ENCODE peak calls at places on chromosomes 13 and 19, in eight cellular contexts. One of them, this sample, is unnamed.

GRCh38 chr13:98254541-98254940 is 77.5 kb upstream of the RNF113B start:
- DNase-seq in colonic mucosa: no peak
- DNase-seq in lung: no peak
- DNase-seq in mesendoderm: no peak
- DNase-seq in GM12878: no peak
- DNase-seq in neural progenitor cell: no peak
- DNase-seq in lower lobe of right lung: no peak
- DNase-seq in left ventricle myocardium inferior: no peak
- DNase-seq in this sample: no peak

GRCh38 chr13:102033719-102034446 is 368.0 kb downstream of the FGF14 start:
- DNase-seq in neural progenitor cell: peak; percentile 56
- DNase-seq in lung: no peak
- DNase-seq in colonic mucosa: no peak
- DNase-seq in lower lobe of right lung: no peak
- DNase-seq in GM12878: no peak
- DNase-seq in mesendoderm: no peak
- DNase-seq in left ventricle myocardium inferior: no peak
- DNase-seq in this sample: no peak

GRCh38 chr13:97648881-97649224 is 214.9 kb downstream of the RAP2A start:
- DNase-seq in GM12878: no peak
- DNase-seq in lower lobe of right lung: no peak
- DNase-seq in left ventricle myocardium inferior: no peak
- DNase-seq in mesendoderm: peak; percentile 64
- DNase-seq in neural progenitor cell: no peak
- DNase-seq in colonic mucosa: no peak
- DNase-seq in lung: no peak
- DNase-seq in this sample: no peak

GRCh38 chr13:25732146-25732865 is 319.5 kb downstream of the SHISA2 start:
- DNase-seq in lower lobe of right lung: no peak
- DNase-seq in mesendoderm: no peak
- DNase-seq in neural progenitor cell: no peak
- DNase-seq in colonic mucosa: no peak
- DNase-seq in lung: no peak
- DNase-seq in left ventricle myocardium inferior: no peak
- DNase-seq in GM12878: no peak
- DNase-seq in this sample: peak; percentile 73

GRCh38 chr13:106310450-106310849 is 225.0 kb downstream of the EFNB2 start:
- DNase-seq in colonic mucosa: no peak
- DNase-seq in lung: no peak
- DNase-seq in left ventricle myocardium inferior: no peak
- DNase-seq in GM12878: no peak
- DNase-seq in neural progenitor cell: no peak
- DNase-seq in mesendoderm: no peak
- DNase-seq in lower lobe of right lung: no peak
- DNase-seq in this sample: no peak

GRCh38 chr19:42563352-42564210 is 31.1 kb downstream of the CEACAM8 start:
- DNase-seq in colonic mucosa: peak; percentile 40
- DNase-seq in neural progenitor cell: peak; percentile 71
- DNase-seq in GM12878: no peak
- DNase-seq in mesendoderm: peak; percentile 76
- DNase-seq in lung: no peak
- DNase-seq in lower lobe of right lung: no peak
- DNase-seq in left ventricle myocardium inferior: no peak
- DNase-seq in this sample: peak; percentile 73

GRCh38 chr19:38557205-38557799 is 60.5 kb downstream of the MAP4K1 start:
- DNase-seq in mesendoderm: peak; percentile 25
- DNase-seq in left ventricle myocardium inferior: no peak
- DNase-seq in GM12878: peak; percentile 85
- DNase-seq in colonic mucosa: peak; percentile 44
- DNase-seq in lung: no peak
- DNase-seq in lower lobe of right lung: peak; percentile 64
- DNase-seq in neural progenitor cell: no peak
- DNase-seq in this sample: no peak

GRCh38 chr19:51884713-51885112 is 3.0 kb downstream of the ZNF577 start:
- DNase-seq in mesendoderm: no peak
- DNase-seq in neural progenitor cell: no peak
- DNase-seq in GM12878: no peak
- DNase-seq in left ventricle myocardium inferior: no peak
- DNase-seq in lung: no peak
- DNase-seq in lower lobe of right lung: no peak
- DNase-seq in colonic mucosa: no peak
- DNase-seq in this sample: no peak

GRCh38 chr19:54481326-54481930 is 8.3 kb upstream of the CDC42EP5 start:
- DNase-seq in lung: no peak
- DNase-seq in left ventricle myocardium inferior: no peak
- DNase-seq in lower lobe of right lung: no peak
- DNase-seq in mesendoderm: peak; percentile 77
- DNase-seq in GM12878: no peak
- DNase-seq in colonic mucosa: peak; percentile 37
- DNase-seq in neural progenitor cell: peak; percentile 93
- DNase-seq in this sample: peak; percentile 65

GRCh38 chr19:42198676-42199439 is 18.6 kb downstream of the DEDD2 start:
- DNase-seq in left ventricle myocardium inferior: no peak
- DNase-seq in lower lobe of right lung: no peak
- DNase-seq in lung: no peak
- DNase-seq in neural progenitor cell: no peak
- DNase-seq in GM12878: peak; percentile 53
- DNase-seq in colonic mucosa: peak; percentile 47
- DNase-seq in mesendoderm: peak; percentile 86
- DNase-seq in this sample: no peak

GRCh38 chr13:48585456-48585840 is 52.6 kb upstream of the RCBTB2 start:
- DNase-seq in mesendoderm: no peak
- DNase-seq in lower lobe of right lung: no peak
- DNase-seq in colonic mucosa: peak; percentile 61
- DNase-seq in GM12878: no peak
- DNase-seq in lung: peak; percentile 15
- DNase-seq in left ventricle myocardium inferior: no peak
- DNase-seq in neural progenitor cell: peak; percentile 68
- DNase-seq in this sample: no peak

GRCh38 chr19:40639638-40639982 is 38.4 kb downstream of the LTBP4 start:
- DNase-seq in colonic mucosa: no peak
- DNase-seq in GM12878: no peak
- DNase-seq in lung: no peak
- DNase-seq in lower lobe of right lung: no peak
- DNase-seq in left ventricle myocardium inferior: no peak
- DNase-seq in mesendoderm: no peak
- DNase-seq in neural progenitor cell: no peak
- DNase-seq in this sample: no peak

GRCh38 chr13:70370924-70371323 is 262.7 kb upstream of the KLHL1 start:
- DNase-seq in left ventricle myocardium inferior: no peak
- DNase-seq in colonic mucosa: no peak
- DNase-seq in lower lobe of right lung: no peak
- DNase-seq in mesendoderm: no peak
- DNase-seq in neural progenitor cell: peak; percentile 28
- DNase-seq in GM12878: no peak
- DNase-seq in lung: no peak
- DNase-seq in this sample: no peak

GRCh38 chr13:105139380-105140285 is 1395.8 kb downstream of the EFNB2 start:
- DNase-seq in left ventricle myocardium inferior: peak; percentile 26
- DNase-seq in neural progenitor cell: no peak
- DNase-seq in lower lobe of right lung: peak; percentile 72
- DNase-seq in GM12878: peak; percentile 87
- DNase-seq in colonic mucosa: peak; percentile 52
- DNase-seq in mesendoderm: no peak
- DNase-seq in lung: peak; percentile 40
- DNase-seq in this sample: peak; percentile 32

GRCh38 chr19:13621413-13621812 is 115.1 kb upstream of the CACNA1A start:
- DNase-seq in mesendoderm: peak; percentile 89
- DNase-seq in GM12878: no peak
- DNase-seq in lower lobe of right lung: no peak
- DNase-seq in colonic mucosa: no peak
- DNase-seq in neural progenitor cell: no peak
- DNase-seq in lung: no peak
- DNase-seq in left ventricle myocardium inferior: no peak
- DNase-seq in this sample: no peak

GRCh38 chr13:112069727-112070300 is 2.9 kb downstream of the SOX1 start:
- DNase-seq in colonic mucosa: no peak
- DNase-seq in left ventricle myocardium inferior: no peak
- DNase-seq in GM12878: no peak
- DNase-seq in neural progenitor cell: peak; percentile 57
- DNase-seq in lung: no peak
- DNase-seq in mesendoderm: no peak
- DNase-seq in lower lobe of right lung: no peak
- DNase-seq in this sample: no peak

GRCh38 chr13:79450110-79450509 is 30.8 kb upstream of the NDFIP2 start:
- DNase-seq in lung: no peak
- DNase-seq in mesendoderm: no peak
- DNase-seq in neural progenitor cell: no peak
- DNase-seq in lower lobe of right lung: no peak
- DNase-seq in colonic mucosa: no peak
- DNase-seq in GM12878: no peak
- DNase-seq in left ventricle myocardium inferior: no peak
- DNase-seq in this sample: no peak

GRCh38 chr13:50320297-50320862 is 305.1 kb downstream of the KCNRG start:
- DNase-seq in colonic mucosa: no peak
- DNase-seq in GM12878: no peak
- DNase-seq in neural progenitor cell: no peak
- DNase-seq in lung: no peak
- DNase-seq in lower lobe of right lung: no peak
- DNase-seq in left ventricle myocardium inferior: no peak
- DNase-seq in mesendoderm: no peak
- DNase-seq in this sample: no peak
- H3K27ac ChIP-seq in colonic mucosa: no peak overlapping the region
- H3K27ac ChIP-seq in GM12878: no peak overlapping the region
- H3K27ac ChIP-seq in neural progenitor cell: no peak overlapping the region
- H3K27ac ChIP-seq in lung: no peak overlapping the region
- H3K27ac ChIP-seq in lower lobe of right lung: no peak overlapping the region
- H3K27ac ChIP-seq in left ventricle myocardium inferior: no peak overlapping the region
- H3K27ac ChIP-seq in mesendoderm: no peak overlapping the region
- H3K27ac ChIP-seq in this sample: no peak overlapping the region

GRCh38 chr19:35087393-35087792 is 28.2 kb upstream of the FXYD3 start:
- DNase-seq in lower lobe of right lung: no peak
- DNase-seq in colonic mucosa: no peak
- DNase-seq in mesendoderm: no peak
- DNase-seq in GM12878: no peak
- DNase-seq in left ventricle myocardium inferior: no peak
- DNase-seq in lung: no peak
- DNase-seq in neural progenitor cell: no peak
- DNase-seq in this sample: no peak

GRCh38 chr19:35088514-35088913 is 27.1 kb upstream of the FXYD3 start:
- DNase-seq in colonic mucosa: no peak
- DNase-seq in GM12878: no peak
- DNase-seq in neural progenitor cell: no peak
- DNase-seq in mesendoderm: peak; percentile 77
- DNase-seq in lower lobe of right lung: no peak
- DNase-seq in lung: no peak
- DNase-seq in left ventricle myocardium inferior: no peak
- DNase-seq in this sample: peak; percentile 76

GRCh38 chr19:35084078-35084762 is 31.4 kb upstream of the FXYD3 start:
- DNase-seq in GM12878: no peak
- DNase-seq in lung: no peak
- DNase-seq in left ventricle myocardium inferior: no peak
- DNase-seq in lower lobe of right lung: no peak
- DNase-seq in colonic mucosa: no peak
- DNase-seq in neural progenitor cell: no peak
- DNase-seq in mesendoderm: peak; percentile 43
- DNase-seq in this sample: no peak

GRCh38 chr19:35085947-35086346 is 29.7 kb upstream of the FXYD3 start:
- DNase-seq in left ventricle myocardium inferior: no peak
- DNase-seq in GM12878: peak; percentile 42
- DNase-seq in lung: no peak
- DNase-seq in neural progenitor cell: no peak
- DNase-seq in lower lobe of right lung: no peak
- DNase-seq in colonic mucosa: no peak
- DNase-seq in mesendoderm: no peak
- DNase-seq in this sample: no peak

GRCh38 chr19:35086455-35086854 is 29.2 kb upstream of the FXYD3 start:
- DNase-seq in neural progenitor cell: no peak
- DNase-seq in left ventricle myocardium inferior: no peak
- DNase-seq in lung: no peak
- DNase-seq in colonic mucosa: no peak
- DNase-seq in mesendoderm: no peak
- DNase-seq in lower lobe of right lung: no peak
- DNase-seq in GM12878: no peak
- DNase-seq in this sample: no peak
- H3K4me3 ChIP-seq in neural progenitor cell: no peak overlapping the region
- H3K4me3 ChIP-seq in left ventricle myocardium inferior: no peak overlapping the region
- H3K4me3 ChIP-seq in lung: no peak overlapping the region
- H3K4me3 ChIP-seq in colonic mucosa: no peak overlapping the region
- H3K4me3 ChIP-seq in mesendoderm: no peak overlapping the region
- H3K4me3 ChIP-seq in lower lobe of right lung: no peak overlapping the region
- H3K4me3 ChIP-seq in GM12878: no peak overlapping the region
- H3K4me3 ChIP-seq in this sample: no peak overlapping the region

DNA sequence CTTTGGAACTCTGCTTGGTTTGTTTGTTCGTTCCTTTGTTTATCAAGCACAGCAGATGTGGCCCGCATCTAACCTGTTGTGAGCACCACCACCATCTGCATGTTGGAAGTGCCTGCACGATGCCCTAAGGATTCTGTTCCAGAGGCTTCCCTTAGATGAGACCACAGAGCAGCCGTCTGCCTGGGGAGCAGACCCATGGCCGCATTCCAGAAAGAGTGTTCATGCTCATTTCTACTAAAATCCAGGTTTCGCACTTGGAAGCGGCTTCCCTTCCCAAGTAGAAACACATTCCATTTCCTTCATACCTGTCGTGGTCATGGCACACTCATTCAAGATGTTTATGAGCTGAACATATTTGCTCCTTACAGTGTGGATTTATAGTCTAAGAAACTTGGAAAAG is 27.2 kb downstream of the COL4A2 start:
- DNase-seq in left ventricle myocardium inferior: no peak
- DNase-seq in mesendoderm: no peak
- DNase-seq in colonic mucosa: no peak
- DNase-seq in lung: no peak
- DNase-seq in lower lobe of right lung: no peak
- DNase-seq in GM12878: no peak
- DNase-seq in neural progenitor cell: no peak
- DNase-seq in this sample: no peak
- H3K27ac ChIP-seq in left ventricle myocardium inferior: peak overlapping the region; percentile 4
- H3K27ac ChIP-seq in mesendoderm: no peak overlapping the region
- H3K27ac ChIP-seq in colonic mucosa: no peak overlapping the region
- H3K27ac ChIP-seq in lung: no peak overlapping the region
- H3K27ac ChIP-seq in lower lobe of right lung: no peak overlapping the region
- H3K27ac ChIP-seq in GM12878: no peak overlapping the region
- H3K27ac ChIP-seq in neural progenitor cell: no peak overlapping the region
- H3K27ac ChIP-seq in this sample: no peak overlapping the region

GRCh38 chr19:1754651-1755466 is 1.6 kb downstream of the ONECUT3 start:
- DNase-seq in neural progenitor cell: peak; percentile 70
- DNase-seq in lower lobe of right lung: no peak
- DNase-seq in mesendoderm: no peak
- DNase-seq in lung: no peak
- DNase-seq in colonic mucosa: no peak
- DNase-seq in GM12878: no peak
- DNase-seq in left ventricle myocardium inferior: no peak
- DNase-seq in this sample: no peak
- H3K4me3 ChIP-seq in neural progenitor cell: peak overlapping the region; percentile 39
- H3K4me3 ChIP-seq in lower lobe of right lung: no peak overlapping the region
- H3K4me3 ChIP-seq in mesendoderm: no peak overlapping the region
- H3K4me3 ChIP-seq in lung: no peak overlapping the region
- H3K4me3 ChIP-seq in colonic mucosa: no peak overlapping the region
- H3K4me3 ChIP-seq in GM12878: no peak overlapping the region
- H3K4me3 ChIP-seq in left ventricle myocardium inferior: no peak overlapping the region
- H3K4me3 ChIP-seq in this sample: no peak overlapping the region

GRCh38 chr19:48968813-48969218 is 3.7 kb downstream of the FTL start:
- DNase-seq in mesendoderm: no peak
- DNase-seq in lung: no peak
- DNase-seq in left ventricle myocardium inferior: no peak
- DNase-seq in GM12878: no peak
- DNase-seq in neural progenitor cell: no peak
- DNase-seq in colonic mucosa: no peak
- DNase-seq in lower lobe of right lung: no peak
- DNase-seq in this sample: no peak
- H3K27ac ChIP-seq in mesendoderm: no peak overlapping the region
- H3K27ac ChIP-seq in lung: no peak overlapping the region
- H3K27ac ChIP-seq in left ventricle myocardium inferior: peak overlapping the region; percentile 94
- H3K27ac ChIP-seq in GM12878: no peak overlapping the region
- H3K27ac ChIP-seq in neural progenitor cell: no peak overlapping the region
- H3K27ac ChIP-seq in colonic mucosa: no peak overlapping the region
- H3K27ac ChIP-seq in lower lobe of right lung: peak overlapping the region; percentile 25
- H3K27ac ChIP-seq in this sample: no peak overlapping the region